ENCODE peak calls at places on chromosomes 5 and 9, in seven cellular contexts. E is AG04450, L is hepatocyte, R is mesenchymal stem cell, F is IMR-90, G is GM23248, O is fibroblast of the aortic adventitia. P is an unnamed sample.

GRCh38 chr5:81853005-81853357 is 102.1 kb upstream of the SSBP2 start:
- DNase-seq in G (no peak), F (no peak), E (no peak), L (no peak), R (no peak), O (no peak), P (peak; percentile 14)

GRCh38 chr9:121259935-121260334 is 8.0 kb upstream of the GSN start:
- DNase-seq in G (no peak), L (no peak), E (no peak), O (no peak), R (no peak), F (no peak), P (peak; percentile 33)

GRCh38 chr9:129938291-129938979 is 103.2 kb downstream of the USP20 start:
- DNase-seq in F (peak; percentile 84), R (peak; percentile 55), L (no peak), O (peak; percentile 95), G (peak; percentile 84), E (peak; percentile 32), P (no peak)

GRCh38 chr5:170479484-170479883 is 24.3 kb upstream of the KCNIP1 start:
- DNase-seq in L (peak; percentile 37), O (no peak), G (no peak), R (peak; percentile 25), F (peak; percentile 21), E (no peak), P (no peak)

GRCh38 chr5:124278636-124279035 is 467.8 kb downstream of the ZNF608 start:
- DNase-seq in F (no peak), E (no peak), R (no peak), G (no peak), O (no peak), L (no peak), P (no peak)

GRCh38 chr9:77170991-77171699 is 6.2 kb upstream of the VPS13A start:
- DNase-seq in F (no peak), E (no peak), G (no peak), L (peak; percentile 7), O (no peak), R (no peak), P (no peak)

GRCh38 chr5:159178978-159179377 is 30.4 kb downstream of the RNF145 start:
- DNase-seq in G (peak; percentile 99), R (peak; percentile 99), E (peak; percentile 93), L (peak; percentile 76), O (peak; percentile 99), F (peak; percentile 99), P (no peak)

GRCh38 chr9:92506184-92506857 is 24.0 kb upstream of the ASPN start:
- DNase-seq in E (peak; percentile 86), O (peak; percentile 100), G (peak; percentile 94), R (peak; percentile 54), F (peak; percentile 95), L (peak; percentile 38), P (no peak)

GRCh38 chr9:1125741-1126140 is 75.6 kb downstream of the DMRT2 start:
- DNase-seq in E (no peak), R (no peak), L (no peak), G (peak; percentile 15), O (peak; percentile 2), F (peak; percentile 11), P (no peak)

GRCh38 chr9:127519301-127520166 is 68.2 kb downstream of the LRSAM1 start:
- DNase-seq in E (peak; percentile 91), R (peak; percentile 99), L (peak; percentile 59), O (peak; percentile 96), F (peak; percentile 98), G (peak; percentile 97), P (no peak)

GRCh38 chr9:130833324-130833990 is 1.6 kb upstream of the ABL1 start:
- DNase-seq in R (no peak), F (peak; percentile 78), L (no peak), G (no peak), O (no peak), E (no peak), P (no peak)

GRCh38 chr5:151448038-151448985 is 909 bp downstream of the SLC36A1 start:
- DNase-seq in R (peak; percentile 28), L (peak; percentile 63), G (peak; percentile 43), F (no peak), E (no peak), O (peak; percentile 14), P (peak; percentile 67)

GRCh38 chr5:1886634-1887399 is 4.1 kb upstream of the IRX4 start:
- DNase-seq in L (no peak), F (no peak), E (no peak), G (no peak), O (no peak), R (no peak), P (peak; percentile 57)

GRCh38 chr9:80811003-80811402 is 878.3 kb downstream of the TLE1 start:
- DNase-seq in L (no peak), O (no peak), F (peak; percentile 80), G (no peak), R (no peak), E (peak; percentile 4), P (no peak)

GRCh38 chr9:87557996-87558395 is 60.3 kb downstream of the DAPK1 start:
- DNase-seq in O (peak; percentile 77), F (no peak), E (no peak), G (no peak), R (no peak), L (no peak), P (no peak)

GRCh38 chr9:131704195-131704983 is 35.5 kb downstream of the RAPGEF1 start:
- DNase-seq in O (no peak), R (no peak), L (no peak), F (no peak), E (no peak), G (no peak), P (no peak)

GRCh38 chr9:117073539-117074336 is 341.1 kb downstream of the ASTN2 start:
- DNase-seq in L (peak; percentile 57), O (no peak), E (no peak), F (no peak), R (peak; percentile 34), G (peak; percentile 29), P (peak; percentile 75)

GRCh38 chr5:89117131-89117644 is 234.2 kb upstream of the MEF2C start:
- DNase-seq in O (no peak), G (peak; percentile 32), R (no peak), L (peak; percentile 46), E (no peak), F (no peak), P (no peak)

GRCh38 chr5:14406554-14406849 is 175.1 kb upstream of the OTULINL start:
- DNase-seq in F (peak; percentile 97), G (peak; percentile 97), O (peak; percentile 91), R (peak; percentile 87), L (peak; percentile 46), E (peak; percentile 66), P (no peak)

GRCh38 chr5:6766558-6767191 is 53.4 kb downstream of the TENT4A start:
- DNase-seq in R (peak; percentile 52), E (no peak), G (peak; percentile 78), O (peak; percentile 28), L (peak; percentile 37), F (peak; percentile 44), P (no peak)

GRCh38 chr5:176531902-176532493 is 5.2 kb downstream of the RNF44 start:
- DNase-seq in L (no peak), R (no peak), E (no peak), O (no peak), F (no peak), G (no peak), P (no peak)
- H3K4me3 ChIP-seq in L (no peak overlapping the region), R (no peak overlapping the region), E (no peak overlapping the region), O (no peak overlapping the region), F (no peak overlapping the region), G (no peak overlapping the region), P (no peak overlapping the region)

DNA sequence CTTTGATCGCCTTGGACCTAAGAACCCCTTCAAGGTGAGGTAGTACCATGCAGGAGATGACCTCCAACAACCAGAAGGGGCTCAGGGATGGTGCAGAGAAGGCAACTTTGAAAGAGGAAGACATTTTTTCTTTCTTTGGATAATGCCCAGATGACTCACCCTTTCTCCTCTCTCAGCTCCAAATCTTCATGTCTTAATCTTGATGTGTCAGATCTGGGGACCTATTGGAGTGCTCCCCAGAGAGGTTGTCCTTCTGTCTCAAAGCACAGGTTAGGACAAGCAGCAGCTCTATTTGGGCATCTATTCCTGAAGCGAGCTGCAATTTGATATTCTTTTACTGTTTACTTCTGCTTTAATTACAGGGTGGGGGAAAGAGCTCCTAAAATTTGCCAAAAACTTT is 229.9 kb upstream of the MAP3K1 start:
- DNase-seq in O (peak; percentile 7), R (peak; percentile 39), G (peak; percentile 63), L (no peak), E (no peak), F (peak; percentile 63), P (no peak)
- H3K4me3 ChIP-seq in O (no peak overlapping the region), R (peak overlapping the region; percentile 60), G (no peak overlapping the region), L (no peak overlapping the region), E (no peak overlapping the region), F (no peak overlapping the region), P (no peak overlapping the region)

GRCh38 chr5:179763215-179763945 is 30.4 kb upstream of the LTC4S start:
- DNase-seq in O (peak; percentile 92), R (peak; percentile 86), F (peak; percentile 91), G (peak; percentile 87), L (peak; percentile 87), E (peak; percentile 84), P (peak; percentile 82)
- H3K4me3 ChIP-seq in O (peak overlapping the region; percentile 7), R (no peak overlapping the region), F (no peak overlapping the region), G (peak overlapping the region; percentile 32), L (no peak overlapping the region), E (no peak overlapping the region), P (no peak overlapping the region)

GRCh38 chr5:173323799-173324114 is 4.5 kb downstream of the STC2 start:
- DNase-seq in E (no peak), G (no peak), L (no peak), R (no peak), O (no peak), F (no peak), P (no peak)
- H3K4me3 ChIP-seq in E (peak overlapping the region; percentile 96), G (peak overlapping the region; percentile 88), L (no peak overlapping the region), R (peak overlapping the region; percentile 42), O (peak overlapping the region; percentile 90), F (no peak overlapping the region), P (no peak overlapping the region)

GRCh38 chr9:12699529-12699928 is 6.3 kb downstream of the TYRP1 start:
- DNase-seq in G (peak; percentile 47), R (peak; percentile 52), L (no peak), E (no peak), F (peak; percentile 32), O (peak; percentile 57), P (no peak)

GRCh38 chr9:12696931-12697622 is 3.9 kb downstream of the TYRP1 start:
- DNase-seq in R (no peak), E (no peak), F (no peak), O (no peak), G (no peak), L (no peak), P (no peak)

GRCh38 chr9:12698986-12699385 is 5.8 kb downstream of the TYRP1 start:
- DNase-seq in E (no peak), O (no peak), F (no peak), L (peak; percentile 11), G (no peak), R (peak; percentile 61), P (no peak)

GRCh38 chr9:12697719-12698118 is 4.5 kb downstream of the TYRP1 start:
- DNase-seq in L (no peak), E (no peak), R (peak; percentile 53), G (peak; percentile 22), O (peak; percentile 9), F (no peak), P (no peak)

DNA sequence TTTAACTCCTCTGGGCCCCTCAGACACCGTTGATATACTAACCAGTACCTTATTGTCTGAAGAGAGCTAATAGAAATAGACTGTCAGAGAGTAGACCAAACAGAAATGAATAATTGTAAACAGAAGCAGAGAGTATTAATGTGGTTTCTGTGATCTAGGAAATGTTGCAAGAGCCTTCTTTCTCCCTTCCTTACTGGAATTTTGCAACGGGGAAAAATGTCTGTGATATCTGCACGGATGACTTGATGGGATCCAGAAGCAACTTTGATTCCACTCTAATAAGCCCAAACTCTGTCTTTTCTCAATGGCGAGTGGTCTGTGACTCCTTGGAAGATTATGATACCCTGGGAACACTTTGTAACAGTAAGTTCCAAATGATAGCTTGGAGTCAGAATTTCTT is 5.1 kb downstream of the TYRP1 start:
- DNase-seq in R (peak; percentile 95), L (peak; percentile 19), G (peak; percentile 55), E (no peak), F (peak; percentile 76), O (peak; percentile 82), P (no peak)
- H3K4me3 ChIP-seq in R (no peak overlapping the region), L (no peak overlapping the region), G (no peak overlapping the region), E (no peak overlapping the region), F (no peak overlapping the region), O (no peak overlapping the region), P (no peak overlapping the region)

P was measured in neural progenitor cell.